ENCODE peak calls at places on chromosomes 13 and 19, in five cellular contexts. G is B cell, V is colonic mucosa, C is AG04449, K is neural progenitor cell. F is an unnamed sample.

GRCh38 chr19:42005504-42005903 is 11.5 kb upstream of the ATP1A3 start:
- DNase-seq in K (no peak), V (no peak), G (no peak), C (no peak), F (no peak)

GRCh38 chr19:15015946-15016542 is 33.2 kb upstream of the CASP14 start:
- DNase-seq in G (no peak), V (no peak), K (peak), C (no peak), F (peak)

GRCh38 chr13:76723551-76724232 is 162.5 kb downstream of the KCTD12 start:
- DNase-seq in V (no peak), C (peak), G (no peak), K (peak), F (no peak)

GRCh38 chr19:46349311-46349993 is 2.6 kb downstream of the PPP5C start:
- DNase-seq in V (no peak), C (no peak), K (no peak), G (no peak), F (no peak)

GRCh38 chr19:40778865-40779284 is 828 bp downstream of the RAB4B start:
- DNase-seq in K (no peak), G (no peak), V (no peak), C (no peak), F (no peak)

GRCh38 chr13:61144834-61145593 is 270.6 kb downstream of the PCDH20 start:
- DNase-seq in K (no peak), V (no peak), C (no peak), G (no peak), F (no peak)

GRCh38 chr13:98433654-98434053 is 143.3 kb downstream of the STK24 start:
- DNase-seq in G (no peak), V (no peak), C (no peak), K (no peak), F (no peak)

GRCh38 chr13:34414616-34415015 is 527.5 kb upstream of the NBEA start:
- DNase-seq in C (no peak), G (no peak), V (no peak), K (no peak), F (no peak)

GRCh38 chr13:95300625-95301134 is 571 bp downstream of the ABCC4 start:
- DNase-seq in V (peak), G (peak), K (peak), C (no peak), F (peak)

GRCh38 chr19:10975374-10976036 is 14.7 kb downstream of the SMARCA4 start:
- DNase-seq in K (no peak), G (no peak), C (no peak), V (peak), F (no peak)

DNA sequence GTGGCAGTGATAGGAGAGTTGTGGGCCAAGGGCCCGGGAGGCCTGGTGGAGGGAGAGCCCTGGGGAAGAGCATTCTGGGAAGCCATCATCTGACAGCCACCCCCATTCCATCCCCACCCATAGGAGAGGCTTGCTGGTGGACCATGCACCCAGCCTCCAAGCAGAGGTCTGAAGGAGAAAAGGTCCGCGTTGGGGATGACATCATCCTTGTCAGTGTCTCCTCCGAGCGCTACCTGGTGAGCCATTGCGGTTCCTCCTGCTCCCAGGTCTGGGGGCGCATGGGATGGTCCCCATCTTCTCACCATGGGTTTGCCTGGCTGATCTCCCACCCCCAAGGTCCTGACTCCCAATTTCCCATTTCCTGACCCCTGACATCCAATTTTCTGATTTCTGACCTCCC is 10.5 kb downstream of the RYR1 start:
- DNase-seq in C (no peak), V (no peak), K (no peak), G (no peak), F (no peak)
- TF ChIP-seq CTCF in C (no peak), V (no peak), K (no peak), G (no peak), F (no peak)

GRCh38 chr13:66689037-66689619 is 541.0 kb downstream of the PCDH9 start:
- DNase-seq in C (no peak), K (peak), V (no peak), G (no peak), F (no peak)
- TF ChIP-seq CTCF in C (no peak), K (peak), V (no peak), G (peak), F (no peak)

DNA sequence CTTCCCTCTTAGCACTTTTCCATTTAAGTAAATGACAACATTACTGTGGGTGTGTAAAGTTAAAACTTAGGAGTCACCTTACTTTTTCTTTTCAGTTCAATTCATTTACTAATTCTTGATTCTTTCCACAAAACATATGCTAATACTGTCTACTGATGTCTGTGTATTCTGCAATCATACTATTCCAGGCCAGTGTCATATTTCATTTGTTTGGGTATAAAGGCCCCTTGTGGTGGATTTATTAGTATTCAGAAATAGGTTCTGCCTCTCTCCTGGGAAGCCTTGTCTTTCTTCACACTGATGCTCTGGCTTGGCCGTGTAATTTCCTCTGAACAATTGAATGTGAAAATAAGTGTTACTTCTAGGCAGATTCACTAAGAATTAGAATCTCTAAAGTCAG is 621.9 kb upstream of the SPRY2 start:
- DNase-seq in C (no peak), G (no peak), K (no peak), V (no peak), F (no peak)
- TF ChIP-seq CTCF in C (no peak), G (no peak), K (no peak), V (no peak), F (no peak)

GRCh38 chr19:3575949-3576673 is 3.4 kb downstream of the HMG20B start:
- DNase-seq in K (no peak), V (peak), C (no peak), G (peak), F (no peak)

GRCh38 chr19:3576696-3577443 is 4.1 kb downstream of the HMG20B start:
- DNase-seq in V (peak), G (peak), K (peak), C (no peak), F (no peak)

GRCh38 chr19:3573162-3573857 is 566 bp downstream of the HMG20B start:
- DNase-seq in C (no peak), G (no peak), V (peak), K (peak), F (no peak)

GRCh38 chr19:3573858-3574637 is 1.3 kb downstream of the HMG20B start:
- DNase-seq in C (peak), V (peak), G (peak), K (peak), F (peak)

GRCh38 chr19:3575260-3575741 is 2.6 kb downstream of the HMG20B start:
- DNase-seq in G (peak), K (peak), C (no peak), V (peak), F (peak)
- TF ChIP-seq CTCF in G (no peak), K (peak), C (peak), V (no peak), F (no peak)

DNA sequence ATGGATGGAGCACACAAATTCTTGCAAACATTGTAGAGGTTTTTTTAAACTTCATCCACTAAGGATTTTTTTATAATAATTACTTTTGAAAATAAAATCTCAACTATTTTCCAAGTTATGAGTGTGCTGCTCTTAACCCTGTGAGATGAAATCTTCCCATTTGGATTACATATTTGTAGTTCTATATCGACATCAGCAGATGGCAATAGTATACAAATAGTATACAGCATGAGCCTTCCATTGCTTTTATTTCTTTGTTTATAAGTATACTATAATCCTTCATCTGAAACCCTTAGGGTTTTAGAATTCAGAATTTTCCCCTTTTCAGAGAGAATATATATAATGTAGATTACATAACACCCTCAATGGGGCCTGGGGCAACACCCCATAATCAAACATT is 70.5 kb downstream of the GJA3 start:
- DNase-seq in G (no peak), C (no peak), V (no peak), K (no peak), F (no peak)
- TF ChIP-seq CTCF in G (no peak), C (no peak), V (no peak), K (peak), F (no peak)

GRCh38 chr13:46378411-46378810 is 8.6 kb downstream of the RUBCNL start:
- DNase-seq in C (no peak), G (no peak), V (no peak), K (no peak), F (no peak)
- TF ChIP-seq CTCF in C (no peak), G (no peak), V (no peak), K (no peak), F (no peak)

DNA sequence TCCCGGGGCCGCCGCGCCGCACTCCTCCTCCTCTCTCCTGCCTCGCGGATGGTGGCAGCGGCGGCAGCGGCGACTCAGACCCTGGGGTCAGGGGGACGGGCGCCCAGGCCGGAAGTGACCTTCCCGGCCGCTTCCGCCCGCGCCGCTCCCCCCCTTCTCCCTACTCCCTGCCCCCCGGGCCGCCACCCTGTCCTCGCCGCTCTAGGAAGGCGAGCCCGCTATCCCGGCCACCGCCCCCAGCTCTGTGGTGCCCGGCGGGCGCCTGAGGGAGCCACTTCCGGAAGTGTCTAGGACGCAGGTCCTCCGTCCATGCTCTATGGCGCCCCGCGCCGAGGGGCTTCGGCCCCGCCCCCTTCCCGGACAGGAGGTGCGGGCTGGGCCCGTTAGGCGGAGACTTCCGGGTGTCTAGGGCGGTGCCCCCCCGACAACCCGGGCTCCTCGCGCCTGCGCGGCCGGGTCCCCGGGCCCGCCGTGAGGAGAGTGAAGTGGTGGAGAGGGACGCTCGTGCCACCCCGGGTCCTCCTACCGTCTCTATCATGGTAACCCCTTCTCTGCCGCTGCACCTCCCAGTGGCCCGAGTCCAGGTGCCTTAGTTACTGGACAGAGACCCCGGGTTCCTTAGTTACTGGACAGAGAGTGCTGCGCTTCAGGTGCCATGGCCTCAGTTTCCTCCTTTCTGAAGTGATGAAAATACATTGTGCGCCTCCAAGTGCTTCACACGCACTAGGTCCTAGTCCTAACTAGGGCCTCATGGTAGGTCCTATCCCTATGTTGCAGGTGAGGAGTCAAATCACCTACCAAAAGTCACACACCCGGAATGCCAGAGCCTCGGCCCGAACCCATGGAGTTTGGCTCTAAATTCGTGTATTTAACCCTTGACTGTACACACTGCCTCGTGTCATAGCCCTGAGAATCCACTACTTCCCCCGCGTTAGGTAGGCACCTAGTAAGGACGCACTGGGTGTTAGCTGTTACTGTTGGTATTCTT is at the start of gene ZNF787:
- DNase-seq in K (peak), V (peak), G (peak), C (peak), F (peak)
- TF ChIP-seq CTCF in K (no peak), V (no peak), G (no peak), C (no peak), F (no peak)

GRCh38 chr19:49470615-49470978 is 3.4 kb upstream of the FLT3LG start:
- DNase-seq in C (no peak), G (no peak), V (no peak), K (no peak), F (no peak)

GRCh38 chr19:49468746-49469447 is 5.1 kb upstream of the FLT3LG start:
- DNase-seq in G (peak), K (peak), C (no peak), V (peak), F (peak)

GRCh38 chr19:49468199-49468598 is 5.8 kb upstream of the FLT3LG start:
- DNase-seq in C (no peak), K (no peak), G (no peak), V (no peak), F (no peak)

GRCh38 chr19:49472936-49473335 is 1.1 kb upstream of the FLT3LG start:
- DNase-seq in G (no peak), K (no peak), V (no peak), C (no peak), F (no peak)

GRCh38 chr19:49469828-49470614 is 4.0 kb upstream of the FLT3LG start:
- DNase-seq in C (no peak), G (peak), K (no peak), V (no peak), F (no peak)
- TF ChIP-seq CTCF in C (no peak), G (peak), K (no peak), V (peak), F (no peak)

F was measured in Calu3.